ENCODE peak calls at places on chromosomes 12 and 14, in ten cellular contexts. One of them, this sample, is unnamed.

GRCh38 chr14:61461808-61462275 is 140.5 kb downstream of the PRKCH start:
- DNase-seq in HuH-7.5: peak; percentile 53
- DNase-seq in stimulated activated CD4-positive, alpha-beta T cell treated with anti-CD3 and anti-CD28 coated beads, Interleukin-4, amount 100 ng/mL, for 24 hours: peak; percentile 51
- DNase-seq in DMS53: peak; percentile 70
- DNase-seq in MG63: no peak
- DNase-seq in Kasumi-1: peak; percentile 68
- DNase-seq in mesothelial cell of epicardium: no peak
- DNase-seq in EH: peak; percentile 81
- DNase-seq in left ventricle myocardium superior: no peak
- DNase-seq in thoracic aorta: no peak
- DNase-seq in this sample: peak; percentile 56

GRCh38 chr12:89084751-89085150 is 267.6 kb downstream of the DUSP6 start:
- DNase-seq in HuH-7.5: no peak
- DNase-seq in stimulated activated CD4-positive, alpha-beta T cell treated with anti-CD3 and anti-CD28 coated beads, Interleukin-4, amount 100 ng/mL, for 24 hours: no peak
- DNase-seq in DMS53: no peak
- DNase-seq in MG63: no peak
- DNase-seq in Kasumi-1: no peak
- DNase-seq in mesothelial cell of epicardium: no peak
- DNase-seq in EH: peak; percentile 24
- DNase-seq in left ventricle myocardium superior: no peak
- DNase-seq in thoracic aorta: no peak
- DNase-seq in this sample: no peak

GRCh38 chr14:51828017-51828797 is 32.2 kb upstream of the GNG2 start:
- DNase-seq in HuH-7.5: no peak
- DNase-seq in stimulated activated CD4-positive, alpha-beta T cell treated with anti-CD3 and anti-CD28 coated beads, Interleukin-4, amount 100 ng/mL, for 24 hours: peak; percentile 77
- DNase-seq in DMS53: peak; percentile 5
- DNase-seq in MG63: peak; percentile 41
- DNase-seq in Kasumi-1: peak; percentile 63
- DNase-seq in mesothelial cell of epicardium: no peak
- DNase-seq in EH: peak; percentile 83
- DNase-seq in left ventricle myocardium superior: no peak
- DNase-seq in thoracic aorta: no peak
- DNase-seq in this sample: no peak

GRCh38 chr12:131131808-131132117 is 178.1 kb downstream of the ADGRD1 start:
- DNase-seq in HuH-7.5: no peak
- DNase-seq in stimulated activated CD4-positive, alpha-beta T cell treated with anti-CD3 and anti-CD28 coated beads, Interleukin-4, amount 100 ng/mL, for 24 hours: no peak
- DNase-seq in DMS53: no peak
- DNase-seq in MG63: no peak
- DNase-seq in Kasumi-1: no peak
- DNase-seq in mesothelial cell of epicardium: no peak
- DNase-seq in EH: no peak
- DNase-seq in left ventricle myocardium superior: no peak
- DNase-seq in thoracic aorta: no peak
- DNase-seq in this sample: peak; percentile 76

GRCh38 chr14:66165337-66165736 is 320.8 kb upstream of the CCDC196 start:
- DNase-seq in HuH-7.5: no peak
- DNase-seq in stimulated activated CD4-positive, alpha-beta T cell treated with anti-CD3 and anti-CD28 coated beads, Interleukin-4, amount 100 ng/mL, for 24 hours: no peak
- DNase-seq in DMS53: no peak
- DNase-seq in MG63: no peak
- DNase-seq in Kasumi-1: no peak
- DNase-seq in mesothelial cell of epicardium: no peak
- DNase-seq in EH: no peak
- DNase-seq in left ventricle myocardium superior: no peak
- DNase-seq in thoracic aorta: no peak
- DNase-seq in this sample: no peak

GRCh38 chr12:125135906-125136305 is 70.7 kb downstream of the AACS start:
- DNase-seq in HuH-7.5: no peak
- DNase-seq in stimulated activated CD4-positive, alpha-beta T cell treated with anti-CD3 and anti-CD28 coated beads, Interleukin-4, amount 100 ng/mL, for 24 hours: no peak
- DNase-seq in DMS53: no peak
- DNase-seq in MG63: no peak
- DNase-seq in Kasumi-1: no peak
- DNase-seq in mesothelial cell of epicardium: no peak
- DNase-seq in EH: no peak
- DNase-seq in left ventricle myocardium superior: no peak
- DNase-seq in thoracic aorta: no peak
- DNase-seq in this sample: no peak

GRCh38 chr12:8577879-8578278 is 34.8 kb downstream of the AICDA start:
- DNase-seq in HuH-7.5: no peak
- DNase-seq in stimulated activated CD4-positive, alpha-beta T cell treated with anti-CD3 and anti-CD28 coated beads, Interleukin-4, amount 100 ng/mL, for 24 hours: no peak
- DNase-seq in DMS53: no peak
- DNase-seq in MG63: no peak
- DNase-seq in Kasumi-1: no peak
- DNase-seq in mesothelial cell of epicardium: no peak
- DNase-seq in EH: no peak
- DNase-seq in left ventricle myocardium superior: no peak
- DNase-seq in thoracic aorta: no peak
- DNase-seq in this sample: no peak

GRCh38 chr12:43208627-43209026 is 343.4 kb downstream of the ADAMTS20 start:
- DNase-seq in HuH-7.5: no peak
- DNase-seq in stimulated activated CD4-positive, alpha-beta T cell treated with anti-CD3 and anti-CD28 coated beads, Interleukin-4, amount 100 ng/mL, for 24 hours: no peak
- DNase-seq in DMS53: no peak
- DNase-seq in MG63: peak; percentile 66
- DNase-seq in Kasumi-1: no peak
- DNase-seq in mesothelial cell of epicardium: no peak
- DNase-seq in EH: no peak
- DNase-seq in left ventricle myocardium superior: no peak
- DNase-seq in thoracic aorta: no peak
- DNase-seq in this sample: no peak

GRCh38 chr12:131390408-131391100 is 320.3 kb upstream of the SFSWAP start:
- DNase-seq in HuH-7.5: peak; percentile 61
- DNase-seq in stimulated activated CD4-positive, alpha-beta T cell treated with anti-CD3 and anti-CD28 coated beads, Interleukin-4, amount 100 ng/mL, for 24 hours: no peak
- DNase-seq in DMS53: peak; percentile 69
- DNase-seq in MG63: no peak
- DNase-seq in Kasumi-1: peak; percentile 1
- DNase-seq in mesothelial cell of epicardium: peak; percentile 68
- DNase-seq in EH: no peak
- DNase-seq in left ventricle myocardium superior: no peak
- DNase-seq in thoracic aorta: no peak
- DNase-seq in this sample: no peak

This sample was measured in lower leg skin.